ENCODE peak calls at places on chromosomes 5 and 9, in seven cellular contexts. H, U, J, V, O, Q and F are unnamed samples.

GRCh38 chr5:1502737-1503120 is 21.0 kb downstream of the LPCAT1 start:
- DNase-seq in V (no peak), J (no peak), Q (no peak), U (no peak), O (no peak), H (no peak), F (no peak)

GRCh38 chr5:163259495-163259894 is 177.9 kb upstream of the CCNG1 start:
- DNase-seq in H (no peak), J (no peak), U (no peak), O (no peak), V (no peak), Q (no peak), F (no peak)

GRCh38 chr9:130430232-130430631 is 14.5 kb upstream of the ASS1 start:
- DNase-seq in Q (no peak), H (no peak), J (no peak), O (no peak), U (no peak), V (no peak), F (no peak)

GRCh38 chr9:81077572-81077971 is 611.8 kb downstream of the TLE1 start:
- DNase-seq in J (no peak), V (no peak), H (no peak), O (no peak), Q (no peak), U (no peak), F (no peak)

GRCh38 chr9:36759976-36760375 is 187.3 kb downstream of the MELK start:
- DNase-seq in U (no peak), J (no peak), V (no peak), H (no peak), Q (no peak), O (no peak), F (no peak)

GRCh38 chr5:171724771-171725609 is 60.6 kb upstream of the SMIM23 start:
- DNase-seq in Q (no peak), H (peak; percentile 16), O (no peak), J (no peak), U (no peak), V (no peak), F (no peak)

GRCh38 chr9:110180713-110181434 is 27.1 kb downstream of the C9orf152 start:
- DNase-seq in J (no peak), V (peak; percentile 77), O (no peak), H (no peak), U (peak; percentile 69), Q (no peak), F (no peak)

GRCh38 chr9:97470076-97470475 is 31.4 kb upstream of the TMOD1 start:
- DNase-seq in U (no peak), V (no peak), Q (no peak), H (peak; percentile 42), O (no peak), J (no peak), F (no peak)

GRCh38 chr5:132677191-132677590 is 3.4 kb downstream of the IL4 start:
- DNase-seq in Q (no peak), O (peak; percentile 82), H (peak; percentile 11), U (peak; percentile 63), V (peak; percentile 82), J (no peak), F (no peak)

GRCh38 chr9:113352411-113352810 is 3.1 kb downstream of the BSPRY start:
- DNase-seq in V (no peak), J (no peak), H (no peak), O (no peak), Q (no peak), U (no peak), F (no peak)

GRCh38 chr5:26003966-26004365 is 1034.4 kb downstream of the CDH9 start:
- DNase-seq in O (no peak), V (no peak), Q (no peak), U (no peak), H (peak; percentile 99), J (no peak), F (no peak)

GRCh38 chr9:127526655-127527559 is 75.6 kb downstream of the LRSAM1 start:
- DNase-seq in U (no peak), O (no peak), J (no peak), Q (no peak), V (no peak), H (peak; percentile 97), F (peak; percentile 19)

GRCh38 chr5:135244620-135245021 is 154.4 kb downstream of the MACROH2A1 start:
- DNase-seq in J (no peak), O (no peak), U (no peak), V (no peak), H (no peak), Q (no peak), F (no peak)

GRCh38 chr5:134250949-134251348 is 25.1 kb upstream of the PPP2CA start:
- DNase-seq in H (no peak), J (no peak), U (no peak), V (no peak), O (no peak), Q (no peak), F (no peak)

GRCh38 chr5:125835293-125836172 is 587.7 kb upstream of the GRAMD2B start:
- DNase-seq in J (peak; percentile 4), H (peak; percentile 52), U (no peak), Q (peak; percentile 0), V (peak; percentile 66), O (peak; percentile 33), F (peak; percentile 30)

GRCh38 chr5:60161340-60161934 is 267.9 kb upstream of the PDE4D start:
- DNase-seq in U (no peak), H (peak; percentile 33), Q (no peak), O (no peak), V (peak; percentile 48), J (no peak), F (no peak)